ENCODE peak calls at places on chromosome 13, in seven cellular contexts. G, X, Q, S, F, T and M are unnamed samples.

GRCh38 chr13:98447130-98447529 is 129.8 kb downstream of the STK24 start:
- DNase-seq in X (no peak), T (no peak), Q (no peak), G (no peak), S (no peak), F (no peak), M (no peak)

GRCh38 chr13:36819811-36820140 is 754 bp downstream of the RFXAP start:
- DNase-seq in G (no peak), X (no peak), T (no peak), F (peak; percentile 21), S (no peak), Q (no peak), M (no peak)

GRCh38 chr13:24269803-24270202 is 39.6 kb upstream of the C1QTNF9 start:
- DNase-seq in X (peak; percentile 7), F (no peak), Q (no peak), T (no peak), S (no peak), G (no peak), M (no peak)

GRCh38 chr13:105773887-105774538 is 761.4 kb downstream of the EFNB2 start:
- DNase-seq in T (no peak), Q (no peak), G (no peak), F (peak; percentile 72), S (peak; percentile 99), X (peak; percentile 83), M (peak; percentile 84)

GRCh38 chr13:101965096-101965495 is 436.8 kb downstream of the FGF14 start:
- DNase-seq in S (peak; percentile 23), F (no peak), X (no peak), Q (no peak), T (no peak), G (no peak), M (no peak)

GRCh38 chr13:82719987-82720386 is 1162.3 kb downstream of the SLITRK1 start:
- DNase-seq in T (no peak), F (no peak), S (no peak), X (no peak), G (no peak), Q (no peak), M (no peak)

GRCh38 chr13:51552027-51552426 is 32.2 kb upstream of the WDFY2 start:
- DNase-seq in Q (no peak), G (no peak), F (no peak), T (no peak), S (no peak), X (no peak), M (no peak)

GRCh38 chr13:114067886-114068722 is 64.3 kb downstream of the RASA3 start:
- DNase-seq in F (no peak), X (no peak), T (no peak), Q (no peak), S (no peak), G (no peak), M (no peak)

GRCh38 chr13:93786846-93787245 is 560.2 kb downstream of the GPC6 start:
- DNase-seq in T (no peak), S (no peak), G (no peak), F (no peak), Q (no peak), X (no peak), M (no peak)

GRCh38 chr13:20685042-20685441 is 18.5 kb upstream of the IL17D start:
- DNase-seq in X (no peak), Q (no peak), F (no peak), G (no peak), T (no peak), S (no peak), M (no peak)

GRCh38 chr13:25802579-25802978 is 249.2 kb downstream of the SHISA2 start:
- DNase-seq in T (no peak), Q (no peak), X (no peak), F (no peak), S (no peak), G (no peak), M (no peak)

GRCh38 chr13:25632166-25632888 is 260.6 kb downstream of the ATP8A2 start:
- DNase-seq in T (no peak), X (no peak), F (no peak), Q (no peak), S (no peak), G (no peak), M (no peak)

GRCh38 chr13:45828253-45828968 is 23.1 kb downstream of the SIAH3 start:
- DNase-seq in S (no peak), Q (no peak), G (no peak), F (no peak), T (no peak), X (no peak), M (no peak)

GRCh38 chr13:23985060-23985459 is 87.8 kb upstream of the C1QTNF9B start:
- DNase-seq in Q (no peak), S (no peak), G (no peak), F (no peak), T (no peak), X (peak; percentile 55), M (peak; percentile 26)

GRCh38 chr13:19836472-19836871 is 27.0 kb downstream of the ZMYM5 start:
- DNase-seq in T (no peak), G (no peak), X (peak; percentile 11), S (peak; percentile 58), F (peak; percentile 5), Q (no peak), M (no peak)

GRCh38 chr13:20714563-20715339 is 11.3 kb downstream of the IL17D start:
- DNase-seq in G (no peak), F (no peak), X (no peak), Q (no peak), S (no peak), T (peak; percentile 24), M (no peak)

GRCh38 chr13:29523199-29523931 is 72.1 kb downstream of the SLC7A1 start:
- DNase-seq in G (no peak), T (no peak), F (no peak), Q (no peak), S (no peak), X (no peak), M (no peak)

GRCh38 chr13:51222510-51223283 is 499 bp downstream of the FAM124A start:
- DNase-seq in G (no peak), Q (no peak), T (no peak), X (no peak), S (no peak), F (peak; percentile 5), M (no peak)

GRCh38 chr13:31111136-31111535 is 50.6 kb downstream of the HSPH1 start:
- DNase-seq in G (no peak), S (no peak), T (peak; percentile 20), Q (no peak), F (no peak), X (no peak), M (no peak)

GRCh38 chr13:107209811-107210210 is 641.9 kb upstream of the ARGLU1 start:
- DNase-seq in S (no peak), G (no peak), X (no peak), Q (peak; percentile 11), T (no peak), F (peak; percentile 29), M (no peak)

GRCh38 chr13:98930014-98930625 is 47.7 kb downstream of the DOCK9 start:
- DNase-seq in X (no peak), Q (no peak), S (peak; percentile 9), G (no peak), F (no peak), T (no peak), M (no peak)

GRCh38 chr13:95624020-95624419 is 20.5 kb downstream of the DZIP1 start:
- DNase-seq in S (peak; percentile 57), Q (no peak), F (peak; percentile 58), G (no peak), X (peak; percentile 47), T (no peak), M (peak; percentile 27)

GRCh38 chr13:105345116-105345515 is 1190.3 kb downstream of the EFNB2 start:
- DNase-seq in S (no peak), G (no peak), F (no peak), Q (no peak), T (no peak), X (no peak), M (no peak)

GRCh38 chr13:77409412-77409811 is 82.5 kb upstream of the MYCBP2 start:
- DNase-seq in F (no peak), Q (no peak), G (no peak), S (no peak), T (no peak), X (no peak), M (no peak)

GRCh38 chr13:74290324-74290773 is 156.1 kb upstream of the KLF12 start:
- DNase-seq in X (peak; percentile 98), Q (no peak), G (no peak), F (peak; percentile 49), S (peak; percentile 40), T (peak; percentile 48), M (peak; percentile 95)

GRCh38 chr13:49218493-49219051 is 1.6 kb upstream of the MLNR start:
- DNase-seq in X (no peak), Q (no peak), T (no peak), F (no peak), S (no peak), G (no peak), M (no peak)
- H3K27me3 ChIP-seq in X (peaks cover 35% of the 10 kb centered on the region), Q (peaks cover 43% of the 10 kb centered on the region), T (peaks cover 58% of the 10 kb centered on the region), F (no peaks in the 10 kb centered on the region), S (peaks cover 24% of the 10 kb centered on the region), G (peaks cover 5% of the 10 kb centered on the region), M (peaks cover 75% of the 10 kb centered on the region)

DNA sequence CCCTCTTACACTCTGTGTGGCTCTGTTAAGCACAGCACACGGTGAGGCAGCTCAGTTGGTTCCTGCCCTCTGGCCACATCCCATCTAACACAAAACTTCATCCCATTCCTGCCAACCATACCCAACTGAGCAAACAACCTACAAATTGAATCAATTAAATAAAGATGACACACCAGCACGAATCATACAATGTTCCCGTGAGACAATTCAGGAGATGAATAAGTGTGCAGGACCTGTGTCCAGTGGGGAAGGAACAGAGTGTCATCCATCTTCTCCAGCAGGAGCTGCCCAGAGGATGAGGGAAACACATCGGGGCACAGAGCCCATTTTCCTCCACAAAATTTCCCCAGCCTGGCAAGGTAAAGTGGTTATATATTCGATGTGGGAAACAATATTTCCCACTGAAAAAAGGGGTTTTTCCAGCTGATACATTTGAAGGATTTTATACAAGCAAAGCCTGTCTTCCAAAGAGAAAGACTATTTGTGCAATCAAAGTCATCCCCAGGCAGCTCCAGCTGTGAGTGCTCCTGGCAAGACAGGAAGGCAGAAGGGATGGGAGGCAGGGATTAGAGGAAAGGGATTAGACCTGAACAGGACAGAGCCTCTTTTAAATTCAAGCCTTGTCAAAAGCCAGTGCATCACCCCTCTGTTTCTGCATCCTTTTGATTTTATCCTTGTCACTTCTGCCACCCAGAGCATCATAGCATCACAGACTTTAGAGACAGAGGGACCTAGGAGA is 240.2 kb downstream of the LHFPL6 start:
- DNase-seq in G (no peak), Q (no peak), S (no peak), F (peak; percentile 17), T (no peak), X (peak; percentile 51), M (no peak)
- H3K27me3 ChIP-seq in G (no peaks in the 10 kb centered on the region), Q (no peaks in the 10 kb centered on the region), S (no peaks in the 10 kb centered on the region), F (no peaks in the 10 kb centered on the region), T (no peaks in the 10 kb centered on the region), X (no peaks in the 10 kb centered on the region), M (no peaks in the 10 kb centered on the region)

DNA sequence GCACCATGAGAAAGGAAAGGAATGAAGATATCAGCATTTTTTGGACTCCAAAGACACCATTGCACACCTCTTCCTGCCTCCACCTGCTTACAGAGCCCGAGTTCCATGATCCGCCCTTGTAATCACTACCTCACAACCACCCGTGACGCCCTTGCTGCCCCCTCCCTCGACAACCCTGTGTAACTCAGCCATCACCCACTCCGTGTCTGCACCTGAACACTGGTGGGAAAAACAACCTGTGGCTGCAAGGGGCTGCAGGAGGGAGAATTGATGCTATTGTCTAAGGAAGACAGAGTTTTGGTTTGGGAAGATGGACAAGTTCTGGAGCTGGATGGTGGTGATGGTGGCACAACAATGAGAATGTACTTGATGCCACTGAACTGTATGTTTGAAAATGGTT is 27.0 kb downstream of the ZIC5 start:
- DNase-seq in S (no peak), F (no peak), T (no peak), X (no peak), Q (no peak), G (no peak), M (no peak)
- H3K27me3 ChIP-seq in S (peaks cover 27% of the 10 kb centered on the region), F (peaks cover 25% of the 10 kb centered on the region), T (peaks cover 7% of the 10 kb centered on the region), X (peaks cover 5% of the 10 kb centered on the region), Q (peaks cover 12% of the 10 kb centered on the region), G (no peaks in the 10 kb centered on the region), M (peaks cover 30% of the 10 kb centered on the region)

GRCh38 chr13:111422352-111422751 is 101.9 kb downstream of the TEX29 start:
- DNase-seq in Q (no peak), S (no peak), G (no peak), F (no peak), X (no peak), T (no peak), M (no peak)
- H3K27me3 ChIP-seq in Q (no peaks in the 10 kb centered on the region), S (peaks cover 99% of the 10 kb centered on the region), G (no peaks in the 10 kb centered on the region), F (peaks cover 50% of the 10 kb centered on the region), X (no peaks in the 10 kb centered on the region), T (peaks cover 4% of the 10 kb centered on the region), M (no peaks in the 10 kb centered on the region)